ENCODE peak calls at places on chromosomes 16 and 17, in ten cellular contexts. A is CD4-positive, CD25-positive, alpha-beta regulatory T cell; S is T-cell; B is progenitor cell of endocrine pancreas; G is AG04449; U is DMS 273 treated with DMSO at 0.1 percent for 48 hours; E is stimulated activated CD4-positive, alpha-beta T cell treated with anti-CD3 and anti-CD28 coated beads, Interleukin-1b, Interleukin-23, amount 100 ng/mL, for 1 hour; N is psoas muscle; O is activated T-cell treated with anti-CD3 and anti-CD28 coated beads for 24 hours; X is NCI-H1694. C is an unnamed sample.
A peak's percentile ranks its signal among the peaks of the same experiment; 100 is the strongest.

GRCh38 chr17:80825471-80826345 is 165.9 kb upstream of the CHMP6 start:
- DNase-seq in B (no peak), X (no peak), N (no peak), S (no peak), G (no peak), A (no peak), U (no peak), E (no peak), O (no peak), C (peak; percentile 55)

GRCh38 chr16:64870859-64871258 is 251.0 kb downstream of the CDH11 start:
- DNase-seq in G (no peak), A (no peak), U (no peak), E (no peak), N (no peak), X (no peak), O (no peak), S (no peak), B (no peak), C (no peak)

GRCh38 chr17:27982688-27983087 is 59.8 kb upstream of the NLK start:
- DNase-seq in O (no peak), B (no peak), S (no peak), X (no peak), N (no peak), A (no peak), G (no peak), U (no peak), E (no peak), C (no peak)

GRCh38 chr17:1328437-1328836 is 49.0 kb downstream of the TRARG1 start:
- DNase-seq in X (no peak), A (no peak), S (no peak), G (no peak), U (no peak), N (no peak), O (no peak), B (no peak), E (no peak), C (peak; percentile 24)

GRCh38 chr16:28514246-28514645 is 7.6 kb upstream of the IL27 start:
- DNase-seq in B (no peak), G (no peak), A (no peak), U (no peak), E (no peak), S (no peak), N (no peak), O (no peak), X (no peak), C (no peak)

GRCh38 chr17:68955181-68955841 is at the start of gene ABCA8:
- DNase-seq in N (no peak), E (no peak), S (no peak), B (no peak), A (no peak), O (no peak), G (no peak), U (peak; percentile 27), X (no peak), C (no peak)

GRCh38 chr17:77391668-77392375 is 251.1 kb downstream of the SEC14L1 start:
- DNase-seq in U (no peak), A (no peak), X (no peak), O (peak; percentile 44), E (no peak), G (peak; percentile 96), S (no peak), B (no peak), N (peak; percentile 76), C (peak; percentile 94)

GRCh38 chr17:74770498-74771318 is 5.4 kb downstream of the NAT9 start:
- DNase-seq in A (peak; percentile 63), E (peak; percentile 49), N (peak; percentile 67), U (peak; percentile 14), S (peak; percentile 59), B (peak; percentile 67), G (no peak), O (peak; percentile 65), X (peak; percentile 66), C (no peak)

GRCh38 chr16:75064403-75065148 is 52.0 kb downstream of the LDHD start:
- DNase-seq in G (no peak), X (no peak), A (no peak), U (no peak), S (no peak), B (no peak), N (no peak), O (peak; percentile 11), E (no peak), C (no peak)

C was measured in sigmoid colon.